ENCODE peak calls at places on chromosomes 13 and 19, in eight cellular contexts. U is Jurkat, Clone E6-1; V is ovary; B is CD8-positive, alpha-beta T cell; N is OCI-LY7; X is NCI-H146; Z is T-helper 9 cell; C is neuronal stem cell. F is an unnamed sample.

GRCh38 chr13:97327521-97328221 is 105.5 kb downstream of the MBNL2 start:
- DNase-seq in U (no peak), V (no peak), B (no peak), N (no peak), X (no peak), Z (no peak), C (no peak), F (no peak)

GRCh38 chr19:53892301-53892980 is 10.4 kb downstream of the PRKCG start:
- DNase-seq in U (no peak), V (no peak), B (no peak), N (no peak), X (no peak), Z (no peak), C (no peak), F (no peak)

GRCh38 chr13:50130686-50131051 is 115.4 kb downstream of the KCNRG start:
- DNase-seq in U (no peak), V (no peak), B (peak; percentile 18), N (peak; percentile 51), X (no peak), Z (peak; percentile 12), C (peak; percentile 46), F (no peak)

GRCh38 chr13:18628428-18628827 is 553.2 kb downstream of the TUBA3C start:
- DNase-seq in U (no peak), V (no peak), B (no peak), N (no peak), X (no peak), Z (no peak), C (no peak), F (no peak)

GRCh38 chr19:35266904-35267817 is 1.6 kb upstream of the USF2 start:
- DNase-seq in U (no peak), V (peak; percentile 70), B (peak; percentile 51), N (peak; percentile 58), X (peak; percentile 41), Z (peak; percentile 27), C (no peak), F (peak; percentile 63)

GRCh38 chr13:28128030-28128429 is 10.3 kb upstream of the PAN3 start:
- DNase-seq in U (no peak), V (no peak), B (no peak), N (no peak), X (no peak), Z (no peak), C (no peak), F (no peak)

GRCh38 chr19:5631511-5632240 is 8.8 kb downstream of the SAFB start:
- DNase-seq in U (no peak), V (no peak), B (no peak), N (no peak), X (no peak), Z (no peak), C (no peak), F (no peak)

GRCh38 chr13:101398191-101398590 is 18.1 kb downstream of the NALCN start:
- DNase-seq in U (no peak), V (no peak), B (no peak), N (no peak), X (no peak), Z (no peak), C (no peak), F (no peak)

GRCh38 chr19:54311486-54311885 is 1.5 kb downstream of the LILRA5 start:
- DNase-seq in U (no peak), V (no peak), B (no peak), N (no peak), X (no peak), Z (no peak), C (no peak), F (no peak)

GRCh38 chr19:41718761-41719160 is 10.3 kb downstream of the CEACAM5 start:
- DNase-seq in U (no peak), V (no peak), B (no peak), N (no peak), X (no peak), Z (no peak), C (no peak), F (no peak)

GRCh38 chr19:12194827-12195500 is 32.1 kb downstream of the ZNF136 start:
- DNase-seq in U (no peak), V (peak; percentile 90), B (peak; percentile 77), N (no peak), X (no peak), Z (peak; percentile 34), C (peak; percentile 53), F (peak; percentile 87)

GRCh38 chr13:111228262-111229144 is 91.9 kb upstream of the TEX29 start:
- DNase-seq in U (no peak), V (no peak), B (no peak), N (no peak), X (no peak), Z (no peak), C (no peak), F (no peak)

GRCh38 chr13:31476753-31477152 is 262.6 kb upstream of the RXFP2 start:
- DNase-seq in U (no peak), V (no peak), B (no peak), N (no peak), X (no peak), Z (no peak), C (no peak), F (no peak)

GRCh38 chr13:73109969-73110368 is 51.2 kb downstream of the KLF5 start:
- DNase-seq in U (no peak), V (no peak), B (no peak), N (no peak), X (no peak), Z (no peak), C (no peak), F (no peak)